ENCODE peak calls at places on chromosomes 11 and 22, in seven cellular contexts. One of them, this sample, is unnamed.

GRCh38 chr22:38355275-38355674 is 38.0 kb upstream of the CSNK1E start:
- DNase-seq in fibroblast of the aortic adventitia: no peak
- DNase-seq in stimulated activated CD4-positive, alpha-beta T cell treated with anti-CD3 and anti-CD28 coated beads, Interleukin-2, amount 100 ng/mL, for 48 hours: no peak
- DNase-seq in thyroid gland: no peak
- DNase-seq in ELF-1: no peak
- DNase-seq in HFFc6: no peak
- DNase-seq in CD4-positive, alpha-beta memory T cell: no peak
- DNase-seq in this sample: no peak

GRCh38 chr11:119709638-119710346 is 19.2 kb downstream of the NECTIN1 start:
- DNase-seq in fibroblast of the aortic adventitia: peak
- DNase-seq in stimulated activated CD4-positive, alpha-beta T cell treated with anti-CD3 and anti-CD28 coated beads, Interleukin-2, amount 100 ng/mL, for 48 hours: no peak
- DNase-seq in thyroid gland: no peak
- DNase-seq in ELF-1: peak
- DNase-seq in HFFc6: no peak
- DNase-seq in CD4-positive, alpha-beta memory T cell: no peak
- DNase-seq in this sample: no peak

GRCh38 chr22:31313366-31314147 is 21.3 kb upstream of the PIK3IP1 start:
- DNase-seq in fibroblast of the aortic adventitia: peak
- DNase-seq in stimulated activated CD4-positive, alpha-beta T cell treated with anti-CD3 and anti-CD28 coated beads, Interleukin-2, amount 100 ng/mL, for 48 hours: peak
- DNase-seq in thyroid gland: peak
- DNase-seq in ELF-1: peak
- DNase-seq in HFFc6: peak
- DNase-seq in CD4-positive, alpha-beta memory T cell: peak
- DNase-seq in this sample: peak

GRCh38 chr22:19042285-19043110 is 79.7 kb downstream of the DGCR2 start:
- DNase-seq in fibroblast of the aortic adventitia: no peak
- DNase-seq in stimulated activated CD4-positive, alpha-beta T cell treated with anti-CD3 and anti-CD28 coated beads, Interleukin-2, amount 100 ng/mL, for 48 hours: no peak
- DNase-seq in thyroid gland: no peak
- DNase-seq in ELF-1: no peak
- DNase-seq in HFFc6: no peak
- DNase-seq in CD4-positive, alpha-beta memory T cell: no peak
- DNase-seq in this sample: no peak

GRCh38 chr11:126978911-126979310 is 21.7 kb downstream of the KIRREL3 start:
- DNase-seq in fibroblast of the aortic adventitia: no peak
- DNase-seq in stimulated activated CD4-positive, alpha-beta T cell treated with anti-CD3 and anti-CD28 coated beads, Interleukin-2, amount 100 ng/mL, for 48 hours: no peak
- DNase-seq in thyroid gland: no peak
- DNase-seq in ELF-1: no peak
- DNase-seq in HFFc6: no peak
- DNase-seq in CD4-positive, alpha-beta memory T cell: no peak
- DNase-seq in this sample: no peak

GRCh38 chr11:1559103-1559951 is 12.7 kb downstream of the DUSP8 start:
- DNase-seq in fibroblast of the aortic adventitia: peak
- DNase-seq in stimulated activated CD4-positive, alpha-beta T cell treated with anti-CD3 and anti-CD28 coated beads, Interleukin-2, amount 100 ng/mL, for 48 hours: no peak
- DNase-seq in thyroid gland: peak
- DNase-seq in ELF-1: peak
- DNase-seq in HFFc6: peak
- DNase-seq in CD4-positive, alpha-beta memory T cell: no peak
- DNase-seq in this sample: peak

GRCh38 chr11:70547386-70547785 is 149.1 kb downstream of the CTTN start:
- DNase-seq in fibroblast of the aortic adventitia: no peak
- DNase-seq in stimulated activated CD4-positive, alpha-beta T cell treated with anti-CD3 and anti-CD28 coated beads, Interleukin-2, amount 100 ng/mL, for 48 hours: no peak
- DNase-seq in thyroid gland: no peak
- DNase-seq in ELF-1: no peak
- DNase-seq in HFFc6: no peak
- DNase-seq in CD4-positive, alpha-beta memory T cell: no peak
- DNase-seq in this sample: no peak

GRCh38 chr11:28739489-28740280 is 631.5 kb downstream of the METTL15 start:
- DNase-seq in fibroblast of the aortic adventitia: no peak
- DNase-seq in stimulated activated CD4-positive, alpha-beta T cell treated with anti-CD3 and anti-CD28 coated beads, Interleukin-2, amount 100 ng/mL, for 48 hours: no peak
- DNase-seq in thyroid gland: no peak
- DNase-seq in ELF-1: no peak
- DNase-seq in HFFc6: no peak
- DNase-seq in CD4-positive, alpha-beta memory T cell: no peak
- DNase-seq in this sample: no peak

GRCh38 chr22:29023172-29023796 is 38.3 kb downstream of the C22orf31 start:
- DNase-seq in fibroblast of the aortic adventitia: no peak
- DNase-seq in stimulated activated CD4-positive, alpha-beta T cell treated with anti-CD3 and anti-CD28 coated beads, Interleukin-2, amount 100 ng/mL, for 48 hours: no peak
- DNase-seq in thyroid gland: peak
- DNase-seq in ELF-1: no peak
- DNase-seq in HFFc6: no peak
- DNase-seq in CD4-positive, alpha-beta memory T cell: no peak
- DNase-seq in this sample: no peak

GRCh38 chr11:65558785-65559509 is 788 bp upstream of the LTBP3 start:
- DNase-seq in fibroblast of the aortic adventitia: peak
- DNase-seq in stimulated activated CD4-positive, alpha-beta T cell treated with anti-CD3 and anti-CD28 coated beads, Interleukin-2, amount 100 ng/mL, for 48 hours: no peak
- DNase-seq in thyroid gland: peak
- DNase-seq in ELF-1: no peak
- DNase-seq in HFFc6: no peak
- DNase-seq in CD4-positive, alpha-beta memory T cell: no peak
- DNase-seq in this sample: peak

GRCh38 chr11:17635551-17635938 is 83.8 kb upstream of the MYOD1 start:
- DNase-seq in fibroblast of the aortic adventitia: no peak
- DNase-seq in stimulated activated CD4-positive, alpha-beta T cell treated with anti-CD3 and anti-CD28 coated beads, Interleukin-2, amount 100 ng/mL, for 48 hours: no peak
- DNase-seq in thyroid gland: no peak
- DNase-seq in ELF-1: no peak
- DNase-seq in HFFc6: no peak
- DNase-seq in CD4-positive, alpha-beta memory T cell: no peak
- DNase-seq in this sample: no peak

GRCh38 chr11:71342116-71342515 is 89.7 kb upstream of the SHANK2 start:
- DNase-seq in fibroblast of the aortic adventitia: peak
- DNase-seq in stimulated activated CD4-positive, alpha-beta T cell treated with anti-CD3 and anti-CD28 coated beads, Interleukin-2, amount 100 ng/mL, for 48 hours: no peak
- DNase-seq in thyroid gland: no peak
- DNase-seq in ELF-1: no peak
- DNase-seq in HFFc6: no peak
- DNase-seq in CD4-positive, alpha-beta memory T cell: no peak
- DNase-seq in this sample: no peak

GRCh38 chr22:50184004-50184461 is 1.7 kb upstream of the TRABD start:
- DNase-seq in fibroblast of the aortic adventitia: peak
- DNase-seq in stimulated activated CD4-positive, alpha-beta T cell treated with anti-CD3 and anti-CD28 coated beads, Interleukin-2, amount 100 ng/mL, for 48 hours: no peak
- DNase-seq in thyroid gland: peak
- DNase-seq in ELF-1: no peak
- DNase-seq in HFFc6: peak
- DNase-seq in CD4-positive, alpha-beta memory T cell: no peak
- DNase-seq in this sample: peak

GRCh38 chr11:114896594-114896993 is 218.3 kb downstream of the NXPE2 start:
- DNase-seq in fibroblast of the aortic adventitia: no peak
- DNase-seq in stimulated activated CD4-positive, alpha-beta T cell treated with anti-CD3 and anti-CD28 coated beads, Interleukin-2, amount 100 ng/mL, for 48 hours: no peak
- DNase-seq in thyroid gland: no peak
- DNase-seq in ELF-1: no peak
- DNase-seq in HFFc6: no peak
- DNase-seq in CD4-positive, alpha-beta memory T cell: no peak
- DNase-seq in this sample: no peak

GRCh38 chr11:12239396-12240298 is 129.3 kb downstream of the MICAL2 start:
- DNase-seq in fibroblast of the aortic adventitia: no peak
- DNase-seq in stimulated activated CD4-positive, alpha-beta T cell treated with anti-CD3 and anti-CD28 coated beads, Interleukin-2, amount 100 ng/mL, for 48 hours: no peak
- DNase-seq in thyroid gland: peak
- DNase-seq in ELF-1: no peak
- DNase-seq in HFFc6: no peak
- DNase-seq in CD4-positive, alpha-beta memory T cell: no peak
- DNase-seq in this sample: peak

GRCh38 chr22:19757140-19757984 is 3.2 kb upstream of the TBX1 start:
- DNase-seq in fibroblast of the aortic adventitia: no peak
- DNase-seq in stimulated activated CD4-positive, alpha-beta T cell treated with anti-CD3 and anti-CD28 coated beads, Interleukin-2, amount 100 ng/mL, for 48 hours: no peak
- DNase-seq in thyroid gland: no peak
- DNase-seq in ELF-1: no peak
- DNase-seq in HFFc6: no peak
- DNase-seq in CD4-positive, alpha-beta memory T cell: no peak
- DNase-seq in this sample: no peak

GRCh38 chr11:121309688-121310087 is 17.1 kb downstream of the SC5D start:
- DNase-seq in fibroblast of the aortic adventitia: no peak
- DNase-seq in stimulated activated CD4-positive, alpha-beta T cell treated with anti-CD3 and anti-CD28 coated beads, Interleukin-2, amount 100 ng/mL, for 48 hours: no peak
- DNase-seq in thyroid gland: no peak
- DNase-seq in ELF-1: no peak
- DNase-seq in HFFc6: no peak
- DNase-seq in CD4-positive, alpha-beta memory T cell: no peak
- DNase-seq in this sample: no peak

GRCh38 chr22:38733329-38734202 is 22.2 kb downstream of the SUN2 start:
- DNase-seq in fibroblast of the aortic adventitia: peak
- DNase-seq in stimulated activated CD4-positive, alpha-beta T cell treated with anti-CD3 and anti-CD28 coated beads, Interleukin-2, amount 100 ng/mL, for 48 hours: no peak
- DNase-seq in thyroid gland: peak
- DNase-seq in ELF-1: peak
- DNase-seq in HFFc6: no peak
- DNase-seq in CD4-positive, alpha-beta memory T cell: peak
- DNase-seq in this sample: peak

GRCh38 chr11:100791873-100792272 is 104.8 kb downstream of the ARHGAP42 start:
- DNase-seq in fibroblast of the aortic adventitia: peak
- DNase-seq in stimulated activated CD4-positive, alpha-beta T cell treated with anti-CD3 and anti-CD28 coated beads, Interleukin-2, amount 100 ng/mL, for 48 hours: no peak
- DNase-seq in thyroid gland: no peak
- DNase-seq in ELF-1: peak
- DNase-seq in HFFc6: no peak
- DNase-seq in CD4-positive, alpha-beta memory T cell: no peak
- DNase-seq in this sample: no peak

GRCh38 chr22:45009881-45010531 is at the start of gene PHF21B:
- DNase-seq in fibroblast of the aortic adventitia: peak
- DNase-seq in stimulated activated CD4-positive, alpha-beta T cell treated with anti-CD3 and anti-CD28 coated beads, Interleukin-2, amount 100 ng/mL, for 48 hours: no peak
- DNase-seq in thyroid gland: peak
- DNase-seq in ELF-1: peak
- DNase-seq in HFFc6: no peak
- DNase-seq in CD4-positive, alpha-beta memory T cell: no peak
- DNase-seq in this sample: peak

GRCh38 chr11:110438017-110438416 is 8.3 kb downstream of the FDX1 start:
- DNase-seq in fibroblast of the aortic adventitia: no peak
- DNase-seq in stimulated activated CD4-positive, alpha-beta T cell treated with anti-CD3 and anti-CD28 coated beads, Interleukin-2, amount 100 ng/mL, for 48 hours: no peak
- DNase-seq in thyroid gland: no peak
- DNase-seq in ELF-1: no peak
- DNase-seq in HFFc6: no peak
- DNase-seq in CD4-positive, alpha-beta memory T cell: no peak
- DNase-seq in this sample: no peak

GRCh38 chr11:2091112-2091746 is 48.0 kb downstream of the IGF2 start:
- DNase-seq in fibroblast of the aortic adventitia: no peak
- DNase-seq in stimulated activated CD4-positive, alpha-beta T cell treated with anti-CD3 and anti-CD28 coated beads, Interleukin-2, amount 100 ng/mL, for 48 hours: no peak
- DNase-seq in thyroid gland: no peak
- DNase-seq in ELF-1: no peak
- DNase-seq in HFFc6: no peak
- DNase-seq in CD4-positive, alpha-beta memory T cell: no peak
- DNase-seq in this sample: no peak

GRCh38 chr22:26921726-26922125 is 264.3 kb downstream of the MIAT start:
- DNase-seq in fibroblast of the aortic adventitia: no peak
- DNase-seq in stimulated activated CD4-positive, alpha-beta T cell treated with anti-CD3 and anti-CD28 coated beads, Interleukin-2, amount 100 ng/mL, for 48 hours: no peak
- DNase-seq in thyroid gland: no peak
- DNase-seq in ELF-1: no peak
- DNase-seq in HFFc6: no peak
- DNase-seq in CD4-positive, alpha-beta memory T cell: no peak
- DNase-seq in this sample: no peak

GRCh38 chr11:134164490-134165370 is 59.0 kb downstream of the NCAPD3 start:
- DNase-seq in fibroblast of the aortic adventitia: no peak
- DNase-seq in stimulated activated CD4-positive, alpha-beta T cell treated with anti-CD3 and anti-CD28 coated beads, Interleukin-2, amount 100 ng/mL, for 48 hours: no peak
- DNase-seq in thyroid gland: no peak
- DNase-seq in ELF-1: no peak
- DNase-seq in HFFc6: no peak
- DNase-seq in CD4-positive, alpha-beta memory T cell: no peak
- DNase-seq in this sample: no peak

GRCh38 chr22:39234157-39234793 is 10.5 kb downstream of the PDGFB start:
- DNase-seq in fibroblast of the aortic adventitia: no peak
- DNase-seq in stimulated activated CD4-positive, alpha-beta T cell treated with anti-CD3 and anti-CD28 coated beads, Interleukin-2, amount 100 ng/mL, for 48 hours: no peak
- DNase-seq in thyroid gland: no peak
- DNase-seq in ELF-1: peak
- DNase-seq in HFFc6: no peak
- DNase-seq in CD4-positive, alpha-beta memory T cell: no peak
- DNase-seq in this sample: no peak

GRCh38 chr11:45369294-45369693 is 83.2 kb upstream of the SYT13 start:
- DNase-seq in fibroblast of the aortic adventitia: no peak
- DNase-seq in stimulated activated CD4-positive, alpha-beta T cell treated with anti-CD3 and anti-CD28 coated beads, Interleukin-2, amount 100 ng/mL, for 48 hours: no peak
- DNase-seq in thyroid gland: no peak
- DNase-seq in ELF-1: no peak
- DNase-seq in HFFc6: no peak
- DNase-seq in CD4-positive, alpha-beta memory T cell: no peak
- DNase-seq in this sample: no peak

GRCh38 chr11:35305670-35306382 is 113.5 kb downstream of the SLC1A2 start:
- DNase-seq in fibroblast of the aortic adventitia: peak
- DNase-seq in stimulated activated CD4-positive, alpha-beta T cell treated with anti-CD3 and anti-CD28 coated beads, Interleukin-2, amount 100 ng/mL, for 48 hours: no peak
- DNase-seq in thyroid gland: peak
- DNase-seq in ELF-1: peak
- DNase-seq in HFFc6: peak
- DNase-seq in CD4-positive, alpha-beta memory T cell: peak
- DNase-seq in this sample: no peak